ENCODE peak calls at places on chromosomes 4 and X, in seven cellular contexts. Q is hepatocyte, X is lower lobe of right lung, C is cardiac muscle cell, F is A549, V is tibial artery, T is neural progenitor cell. N is an unnamed sample.
A peak's percentile ranks its signal among the peaks of the same experiment; 100 is the strongest.

GRCh38 chrX:52504551-52504950 is 8.9 kb downstream of the XAGE1A start:
- DNase-seq in X (no peak), C (no peak), T (no peak), Q (no peak), F (no peak), V (no peak), N (no peak)

GRCh38 chrX:20547649-20548051 is 280.9 kb upstream of the RPS6KA3 start:
- DNase-seq in F (no peak), T (no peak), X (no peak), C (no peak), Q (peak; percentile 50), V (peak; percentile 79), N (no peak)

GRCh38 chrX:17024896-17025295 is 78.4 kb downstream of the REPS2 start:
- DNase-seq in Q (peak; percentile 28), X (no peak), T (no peak), C (peak; percentile 23), F (no peak), V (no peak), N (no peak)

GRCh38 chr4:118765399-118765798 is 70.5 kb downstream of the SEC24D start:
- DNase-seq in V (no peak), F (peak; percentile 17), T (no peak), X (no peak), C (peak; percentile 43), Q (peak; percentile 63), N (no peak)

GRCh38 chr4:124710911-124711310 is 1.6 kb downstream of the ANKRD50 start:
- DNase-seq in V (no peak), X (no peak), Q (peak; percentile 11), T (no peak), C (no peak), F (no peak), N (no peak)

GRCh38 chr4:118338981-118339765 is 13.6 kb downstream of the PRSS12 start:
- DNase-seq in F (no peak), T (no peak), V (no peak), Q (no peak), C (no peak), X (no peak), N (no peak)

GRCh38 chrX:45472968-45473367 is 272.3 kb upstream of the DIPK2B start:
- DNase-seq in T (no peak), V (no peak), F (no peak), X (no peak), C (no peak), Q (no peak), N (no peak)

GRCh38 chr4:74555843-74556242 is 110.9 kb downstream of the AREG start:
- DNase-seq in V (no peak), C (no peak), Q (no peak), T (no peak), X (no peak), F (no peak), N (no peak)

GRCh38 chr4:53695540-53696463 is 104.5 kb upstream of the LNX1 start:
- DNase-seq in C (no peak), F (no peak), X (no peak), Q (no peak), V (no peak), T (no peak), N (no peak)

GRCh38 chr4:61376301-61376700 is 176.2 kb downstream of the ADGRL3 start:
- DNase-seq in T (no peak), F (no peak), C (no peak), V (no peak), Q (no peak), X (no peak), N (no peak)

GRCh38 chr4:55396305-55397023 is 707 bp downstream of the TMEM165 start:
- DNase-seq in T (peak; percentile 83), C (peak; percentile 77), Q (peak; percentile 76), X (peak; percentile 61), F (peak; percentile 25), V (peak; percentile 76), N (peak; percentile 5)

GRCh38 chr4:30396772-30397475 is 323.2 kb upstream of the PCDH7 start:
- DNase-seq in T (no peak), X (no peak), C (no peak), F (no peak), Q (no peak), V (no peak), N (no peak)

GRCh38 chrX:32687379-32687778 is 524.0 kb downstream of the DMD start:
- DNase-seq in F (no peak), X (no peak), T (no peak), V (no peak), C (no peak), Q (no peak), N (no peak)
- TF ChIP-seq CTCF in F (no peak), X (no peak), T (peak; percentile 30), V (no peak), C (no peak), Q (no peak), N (no peak)

GRCh38 chr4:64780664-64781063 is 371.4 kb upstream of the TECRL start:
- DNase-seq in T (no peak), F (no peak), X (no peak), C (no peak), V (no peak), Q (no peak), N (no peak)

GRCh38 chr4:64777286-64777685 is 368.0 kb upstream of the TECRL start:
- DNase-seq in X (no peak), F (no peak), Q (no peak), T (no peak), C (no peak), V (no peak), N (no peak)

GRCh38 chr4:64781737-64782326 is 372.6 kb upstream of the TECRL start:
- DNase-seq in X (no peak), T (peak; percentile 2), V (no peak), F (no peak), Q (peak; percentile 39), C (peak; percentile 26), N (no peak)

GRCh38 chr4:64774626-64775025 is 365.4 kb upstream of the TECRL start:
- DNase-seq in Q (no peak), T (no peak), C (no peak), V (no peak), F (no peak), X (no peak), N (no peak)

GRCh38 chr4:64776820-64777219 is 367.6 kb upstream of the TECRL start:
- DNase-seq in X (no peak), V (no peak), F (no peak), Q (no peak), T (no peak), C (no peak), N (no peak)
- H3K27ac ChIP-seq in X (no peak overlapping the region), V (no peak overlapping the region), F (no peak overlapping the region), Q (no peak overlapping the region), T (no peak overlapping the region), C (no peak overlapping the region), N (no peak overlapping the region)

GRCh38 chr4:127870688-127871087 is 10.0 kb upstream of the PLK4 start:
- DNase-seq in V (no peak), T (no peak), X (no peak), F (no peak), Q (no peak), C (peak; percentile 2), N (no peak)
- TF ChIP-seq CTCF in V (no peak), T (no peak), X (no peak), F (no peak), Q (no peak), C (no peak), N (no peak)

GRCh38 chr4:182680196-182680771 is 236.9 kb downstream of the DCTD start:
- DNase-seq in X (no peak), C (peak; percentile 38), F (no peak), Q (no peak), V (no peak), T (peak; percentile 29), N (no peak)
- H3K27ac ChIP-seq in X (no peak overlapping the region), C (no peak overlapping the region), F (no peak overlapping the region), Q (no peak overlapping the region), V (no peak overlapping the region), T (peak overlapping the region; percentile 31), N (no peak overlapping the region)

DNA sequence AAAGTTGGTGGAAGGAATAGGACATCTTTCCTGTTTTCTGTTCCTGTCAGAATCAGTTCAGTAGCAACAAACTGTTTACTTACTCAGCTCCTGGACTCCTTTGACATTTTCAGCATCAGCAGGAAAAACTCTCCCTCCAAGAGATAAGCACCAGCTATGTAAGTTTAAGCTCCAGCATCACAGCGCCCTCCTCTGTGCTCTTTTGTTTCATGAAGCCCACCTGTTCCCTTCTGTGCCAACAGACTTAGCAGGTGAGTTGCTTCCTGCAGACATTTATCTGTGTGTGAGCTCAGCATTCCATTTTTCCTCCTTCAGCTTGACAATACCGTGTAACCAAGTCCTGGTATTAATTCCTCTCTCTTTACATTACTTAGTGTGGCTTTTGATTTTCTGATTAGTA is 644.1 kb upstream of the AGA start:
- DNase-seq in X (no peak), T (peak; percentile 60), Q (peak; percentile 53), V (no peak), F (no peak), C (peak; percentile 68), N (no peak)
- TF ChIP-seq CTCF in X (no peak), T (peak; percentile 49), Q (peak; percentile 39), V (no peak), F (no peak), C (no peak), N (no peak)

GRCh38 chr4:25814737-25815136 is 48.1 kb downstream of the SEL1L3 start:
- DNase-seq in T (no peak), V (no peak), Q (no peak), X (no peak), F (peak; percentile 22), C (no peak), N (no peak)
- H3K27ac ChIP-seq in T (no peak overlapping the region), V (no peak overlapping the region), Q (no peak overlapping the region), X (no peak overlapping the region), F (peak overlapping the region; percentile 89), C (no peak overlapping the region), N (no peak overlapping the region)

DNA sequence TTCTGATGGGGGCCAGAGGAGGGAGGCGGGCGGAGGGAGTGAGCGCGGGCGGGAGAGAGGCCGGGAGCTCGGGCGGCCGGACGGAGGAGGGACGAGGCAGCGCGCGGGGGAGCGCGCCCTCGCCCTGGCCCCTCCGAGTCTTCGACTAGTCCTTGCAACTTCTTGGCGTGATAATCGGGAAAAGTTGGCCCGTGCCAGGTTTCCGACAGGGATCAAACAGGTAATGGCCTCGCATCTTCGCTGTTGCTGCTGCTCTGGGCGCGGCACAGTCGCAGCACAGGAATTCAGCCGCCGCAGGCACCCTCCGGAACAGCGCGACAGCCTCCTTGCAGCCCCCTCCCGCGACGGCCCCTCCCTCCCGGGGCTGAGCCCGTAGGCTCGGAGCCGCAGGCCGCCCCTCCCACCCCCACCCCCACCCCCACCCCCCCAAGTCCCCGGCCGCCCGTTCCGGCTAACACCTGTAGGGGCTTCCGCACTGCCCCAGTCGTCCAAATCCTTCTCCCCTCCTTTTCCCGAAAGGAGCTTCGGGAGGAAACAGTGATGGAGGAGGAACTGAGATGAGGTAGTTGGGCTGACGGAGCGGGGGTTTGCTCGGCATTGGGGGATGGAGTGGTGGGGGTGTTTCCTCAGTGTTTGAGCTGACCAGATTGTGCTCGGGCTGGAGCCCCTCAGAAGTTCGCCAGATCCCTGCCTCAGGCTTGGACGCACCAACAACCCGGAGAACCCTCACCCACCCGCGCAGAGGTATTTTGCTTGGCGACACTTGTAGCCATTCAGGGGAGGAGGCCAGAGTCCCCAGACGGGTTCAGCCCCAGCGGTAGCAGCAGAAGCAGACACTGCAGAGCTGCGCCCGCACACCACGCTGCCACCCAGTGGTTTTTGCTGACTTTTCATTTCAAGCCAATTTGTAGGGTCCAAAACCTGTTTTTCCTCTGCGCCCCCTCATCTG is at the start of gene FGF13:
- DNase-seq in V (peak; percentile 72), F (no peak), C (peak; percentile 90), Q (peak; percentile 55), T (peak; percentile 79), X (peak; percentile 20), N (no peak)
- TF ChIP-seq CTCF in V (peak; percentile 30), F (no peak), C (peak; percentile 8), Q (peak; percentile 50), T (peak; percentile 48), X (no peak), N (no peak)

GRCh38 chrX:31580227-31580626 is 508.4 kb upstream of the FTHL17 start:
- DNase-seq in C (peak; percentile 3), F (no peak), V (no peak), T (no peak), Q (no peak), X (no peak), N (no peak)
- H3K27ac ChIP-seq in C (no peak overlapping the region), F (no peak overlapping the region), V (no peak overlapping the region), T (no peak overlapping the region), Q (no peak overlapping the region), X (no peak overlapping the region), N (no peak overlapping the region)

N was measured in CD4-positive, alpha-beta T cell.